ENCODE peak calls at places on chromosomes 7 and 10, in seven cellular contexts. H is cardiac muscle cell, X is OCI-LY7, F is left lung, N is osteoblast, I is GM23248, E is fibroblast of lung. J is an unnamed sample. For H3K9me3, the result is how much of the 10 kb centered on the place peaks cover.

GRCh38 chr7:32318300-32319018 is 171.7 kb downstream of the LSM5 start:
- DNase-seq in H (no peak), N (no peak), I (no peak), X (no peak), E (no peak), F (peak), J (peak)

GRCh38 chr10:78977761-78978305 is 90.9 kb upstream of the ZMIZ1 start:
- DNase-seq in I (peak), N (peak), H (peak), F (peak), X (no peak), E (peak), J (peak)

GRCh38 chr7:18754766-18755165 is 259.2 kb downstream of the HDAC9 start:
- DNase-seq in H (peak), X (no peak), N (no peak), I (peak), E (peak), F (no peak), J (no peak)

GRCh38 chr7:11895352-11895751 is 63.4 kb upstream of the THSD7A start:
- DNase-seq in E (no peak), X (no peak), N (no peak), F (no peak), I (no peak), H (no peak), J (no peak)

GRCh38 chr7:99324559-99324958 is 1.1 kb upstream of the ARPC1A start:
- DNase-seq in I (no peak), H (no peak), E (no peak), N (no peak), F (no peak), X (no peak), J (no peak)

GRCh38 chr7:43199333-43199732 is 86.9 kb downstream of the HECW1 start:
- DNase-seq in X (no peak), E (peak), F (no peak), N (peak), H (peak), I (peak), J (no peak)

GRCh38 chr7:75937958-75938786 is 23.2 kb downstream of the POR start:
- DNase-seq in I (peak), E (peak), H (peak), X (no peak), N (peak), F (peak), J (no peak)

GRCh38 chr10:17061418-17061817 is 68.2 kb downstream of the CUBN start:
- DNase-seq in H (peak), E (peak), X (no peak), I (peak), N (peak), F (no peak), J (no peak)

GRCh38 chr10:21824409-21824808 is 179.1 kb downstream of the DNAJC1 start:
- DNase-seq in I (no peak), N (no peak), E (no peak), F (no peak), X (no peak), H (no peak), J (no peak)

GRCh38 chr10:119655566-119656001 is 4.4 kb downstream of the BAG3 start:
- DNase-seq in F (no peak), H (peak), X (no peak), E (peak), N (peak), I (peak), J (no peak)

GRCh38 chr7:88184848-88185304 is 35.0 kb downstream of the SRI start:
- DNase-seq in F (no peak), I (peak), N (no peak), E (peak), X (no peak), H (peak), J (no peak)

GRCh38 chr7:1016577-1017531 is 27.5 kb upstream of the GPR146 start:
- DNase-seq in H (no peak), N (no peak), F (no peak), I (no peak), X (no peak), E (no peak), J (no peak)

GRCh38 chr10:90227259-90227658 is 525.9 kb downstream of the KIF20B start:
- DNase-seq in E (peak), X (no peak), N (no peak), H (peak), F (no peak), I (peak), J (no peak)

GRCh38 chr7:149683898-149684297 is 89.5 kb downstream of the ZNF467 start:
- DNase-seq in E (no peak), F (no peak), X (no peak), I (no peak), N (no peak), H (no peak), J (no peak)

GRCh38 chr10:125017547-125018298 is 75.8 kb downstream of the ZRANB1 start:
- DNase-seq in I (no peak), E (no peak), X (no peak), F (peak), H (no peak), N (peak), J (no peak)

GRCh38 chr10:124705021-124705740 is 39.0 kb downstream of the FAM53B start:
- DNase-seq in F (no peak), H (no peak), E (no peak), I (no peak), X (peak), N (peak), J (no peak)

GRCh38 chr7:88090671-88091070 is 129.2 kb downstream of the SRI start:
- DNase-seq in I (no peak), H (peak), E (peak), F (no peak), N (no peak), X (no peak), J (no peak)

GRCh38 chr10:77641788-77642397 is 4.3 kb upstream of the KCNMA1 start:
- DNase-seq in E (peak), F (no peak), X (peak), H (peak), I (peak), N (peak), J (no peak)

GRCh38 chr7:28500143-28500542 is 87.8 kb downstream of the CREB5 start:
- DNase-seq in X (no peak), F (no peak), H (no peak), E (no peak), N (no peak), I (no peak), J (no peak)

GRCh38 chr7:158827411-158828342 is 1.6 kb downstream of the ESYT2 start:
- DNase-seq in E (peak), F (no peak), X (peak), H (peak), N (peak), I (peak), J (no peak)

GRCh38 chr7:26305048-26305868 is 13.6 kb downstream of the SNX10 start:
- DNase-seq in F (no peak), E (no peak), H (no peak), I (no peak), X (peak), N (no peak), J (no peak)

GRCh38 chr10:95693331-95693667 is 428 bp downstream of the TCTN3 start:
- DNase-seq in H (no peak), I (no peak), F (no peak), N (no peak), X (peak), E (peak), J (no peak)

GRCh38 chr10:124703778-124704427 is 40.3 kb downstream of the FAM53B start:
- DNase-seq in F (no peak), E (no peak), H (peak), X (peak), I (no peak), N (peak), J (peak)

GRCh38 chr7:39595102-39595620 is 28.2 kb upstream of the RALA start:
- DNase-seq in E (peak), I (no peak), X (no peak), H (peak), F (no peak), N (no peak), J (no peak)

GRCh38 chr10:5685764-5686240 is 1.2 kb downstream of the TASOR2 start:
- DNase-seq in F (no peak), H (peak), E (peak), I (peak), N (no peak), X (peak), J (no peak)

GRCh38 chr10:1036341-1036791 is 10.7 kb upstream of the IDI2 start:
- DNase-seq in X (no peak), H (no peak), I (peak), F (no peak), E (peak), N (no peak), J (no peak)

GRCh38 chr10:68096913-68097509 is 12.3 kb upstream of the MYPN start:
- DNase-seq in I (peak), H (peak), F (no peak), N (no peak), X (no peak), E (peak), J (peak)

GRCh38 chr10:48505394-48506112 is 99.3 kb downstream of the ARHGAP22 start:
- DNase-seq in H (no peak), N (no peak), F (no peak), E (no peak), I (no peak), X (no peak), J (no peak)

GRCh38 chr10:99461230-99461629 is 30.8 kb upstream of the GOT1 start:
- DNase-seq in I (peak), N (peak), H (no peak), F (no peak), E (peak), X (no peak), J (no peak)

GRCh38 chr10:101856626-101857025 is 13.0 kb upstream of the KCNIP2 start:
- DNase-seq in E (no peak), H (peak), F (no peak), N (no peak), X (no peak), I (peak), J (no peak)

GRCh38 chr7:13673290-13673689 is 316.2 kb downstream of the ETV1 start:
- DNase-seq in X (no peak), E (no peak), I (no peak), N (no peak), F (peak), H (no peak), J (no peak)
- H3K9me3 ChIP-seq in X (under half), E (under half), I (under half), N (under half), F (under half), H (under half), J (under half)

DNA sequence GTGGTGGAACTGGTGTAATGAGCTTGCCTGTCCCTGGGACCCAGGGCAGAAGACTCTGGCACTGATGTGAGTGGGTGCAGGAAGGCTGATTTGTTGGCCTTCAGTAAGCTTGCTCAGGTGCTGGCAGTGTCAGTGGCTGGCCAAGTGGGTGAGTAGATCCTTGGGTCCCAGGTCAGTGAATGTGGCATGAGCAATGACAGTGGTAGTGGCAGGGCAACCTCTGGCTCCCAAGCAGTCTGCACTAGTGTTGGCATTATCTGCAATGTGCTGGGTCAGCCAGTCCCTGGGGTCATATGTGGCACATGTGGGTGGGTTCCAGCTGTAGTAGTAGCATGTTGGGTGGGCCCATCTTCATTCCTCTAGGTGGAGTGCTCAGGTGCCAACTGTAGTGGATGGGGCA is 640.9 kb upstream of the GRM3 start:
- DNase-seq in X (no peak), E (no peak), N (no peak), H (no peak), F (no peak), I (no peak), J (peak)
- H3K9me3 ChIP-seq in X (under half), E (under half), N (under half), H (under half), F (under half), I (under half), J (under half)

GRCh38 chr10:10526846-10527245 is 490.8 kb upstream of the CELF2 start:
- DNase-seq in H (no peak), F (no peak), N (no peak), I (no peak), X (no peak), E (no peak), J (no peak)

GRCh38 chr10:10528563-10528910 is 489.1 kb upstream of the CELF2 start:
- DNase-seq in X (no peak), E (peak), F (no peak), I (peak), N (no peak), H (peak), J (no peak)

GRCh38 chr10:10530313-10530712 is 487.4 kb upstream of the CELF2 start:
- DNase-seq in N (no peak), I (no peak), E (no peak), X (no peak), H (no peak), F (no peak), J (no peak)

GRCh38 chr10:10532274-10532673 is 485.4 kb upstream of the CELF2 start:
- DNase-seq in H (no peak), N (no peak), E (no peak), F (no peak), X (no peak), I (no peak), J (no peak)

GRCh38 chr10:10527861-10528562 is 489.7 kb upstream of the CELF2 start:
- DNase-seq in I (no peak), X (no peak), H (no peak), E (no peak), F (no peak), N (peak), J (no peak)
- H3K9me3 ChIP-seq in I (under half), X (under half), H (under half), E (under half), F (under half), N (under half), J (under half)

GRCh38 chr7:157575181-157575580 is 238.4 kb downstream of the DNAJB6 start:
- DNase-seq in F (no peak), E (no peak), X (no peak), H (no peak), N (no peak), I (no peak), J (no peak)
- H3K9me3 ChIP-seq in F (under half), E (under half), X (under half), H (under half), N (under half), I (under half), J (under half)